ENCODE peak calls at places on chromosomes 2 and 18, in five cellular contexts. W, D, F, Y and A are unnamed samples.

GRCh38 chr2:178870703-178871102 is 63.5 kb upstream of the TTN start:
- DNase-seq in D (no peak), F (no peak), W (no peak), Y (no peak), A (peak; percentile 70)

GRCh38 chr2:211812587-211812986 is 726.0 kb downstream of the ERBB4 start:
- DNase-seq in Y (no peak), F (no peak), W (no peak), D (no peak), A (no peak)

GRCh38 chr2:172762554-172762953 is 26.9 kb downstream of the RAPGEF4 start:
- DNase-seq in Y (no peak), W (no peak), F (no peak), D (no peak), A (no peak)

GRCh38 chr2:45987856-45988255 is 309.4 kb upstream of the EPAS1 start:
- DNase-seq in Y (no peak), D (no peak), F (no peak), W (no peak), A (no peak)

GRCh38 chr2:6186332-6187100 is 494.3 kb downstream of the SOX11 start:
- DNase-seq in W (no peak), Y (no peak), D (no peak), F (no peak), A (peak; percentile 58)

GRCh38 chr2:19786408-19787058 is 115.2 kb downstream of the TTC32 start:
- DNase-seq in D (no peak), W (no peak), Y (no peak), F (no peak), A (peak; percentile 91)

GRCh38 chr18:34097312-34097711 is 127.4 kb downstream of the NOL4 start:
- DNase-seq in Y (no peak), D (no peak), F (no peak), W (no peak), A (peak; percentile 20)

GRCh38 chr2:65722028-65722427 is 289.6 kb upstream of the SPRED2 start:
- DNase-seq in F (no peak), W (no peak), D (peak; percentile 61), Y (peak; percentile 84), A (peak; percentile 5)

GRCh38 chr2:169928463-169928864 is 101.2 kb downstream of the UBR3 start:
- DNase-seq in Y (peak; percentile 58), W (peak; percentile 28), D (peak; percentile 29), F (peak; percentile 53), A (peak; percentile 61)

GRCh38 chr2:239577306-239577705 is 176.5 kb upstream of the HDAC4 start:
- DNase-seq in W (no peak), D (no peak), Y (no peak), F (no peak), A (no peak)

GRCh38 chr18:49285627-49286026 is 174.8 kb downstream of the DYM start:
- DNase-seq in F (no peak), D (no peak), Y (no peak), W (no peak), A (no peak)

GRCh38 chr2:98727758-98728718 is 2.9 kb downstream of the MGAT4A start:
- DNase-seq in F (no peak), W (no peak), D (no peak), Y (no peak), A (no peak)

GRCh38 chr2:16683576-16683975 is 17.9 kb upstream of the CYRIA start:
- DNase-seq in Y (no peak), F (no peak), W (no peak), D (no peak), A (no peak)

GRCh38 chr2:215536476-215536875 is 100.6 kb upstream of the FN1 start:
- DNase-seq in D (no peak), F (no peak), W (no peak), Y (no peak), A (peak; percentile 87)

GRCh38 chr2:119691189-119691588 is 12.2 kb downstream of the TMEM177 start:
- DNase-seq in D (no peak), F (no peak), Y (no peak), W (no peak), A (peak; percentile 13)

GRCh38 chr18:13585379-13586153 is 140.8 kb downstream of the FAM210A start:
- DNase-seq in F (no peak), D (peak; percentile 63), Y (no peak), W (no peak), A (no peak)

GRCh38 chr18:27223570-27224340 is 38.6 kb upstream of the CHST9 start:
- DNase-seq in Y (peak; percentile 3), D (no peak), F (no peak), W (no peak), A (no peak)

GRCh38 chr2:62014102-62014501 is 108.6 kb downstream of the COMMD1 start:
- DNase-seq in Y (peak; percentile 34), W (no peak), D (peak; percentile 34), F (no peak), A (peak; percentile 51)

GRCh38 chr2:165205865-165206264 is 2.0 kb upstream of the SCN3A start:
- DNase-seq in F (peak; percentile 55), D (no peak), Y (no peak), W (no peak), A (no peak)

GRCh38 chr2:63023444-63023843 is 27.2 kb upstream of the OTX1 start:
- DNase-seq in Y (peak; percentile 61), D (peak; percentile 41), F (peak; percentile 27), W (peak; percentile 54), A (peak; percentile 47)

GRCh38 chr2:11912980-11913379 is 166.5 kb downstream of the LPIN1 start:
- DNase-seq in Y (no peak), F (no peak), W (no peak), D (no peak), A (no peak)

GRCh38 chr2:46303233-46303632 is 6.0 kb downstream of the EPAS1 start:
- DNase-seq in W (no peak), Y (no peak), D (no peak), F (no peak), A (no peak)

GRCh38 chr2:67054725-67055124 is 342.4 kb upstream of the ETAA1 start:
- DNase-seq in Y (no peak), F (no peak), W (no peak), D (no peak), A (no peak)

GRCh38 chr2:218880749-218881594 is at the start of gene WNT10A:
- DNase-seq in Y (no peak), D (peak; percentile 58), F (peak; percentile 44), W (no peak), A (no peak)

GRCh38 chr18:38956068-38956467 is 1390.5 kb upstream of the CELF4 start:
- DNase-seq in W (no peak), Y (no peak), D (no peak), F (no peak), A (no peak)

GRCh38 chr2:201122276-201122675 is 6.3 kb downstream of the CFLAR start:
- DNase-seq in D (no peak), F (no peak), Y (no peak), W (no peak), A (peak; percentile 56)

GRCh38 chr18:8081872-8082553 is 514.9 kb downstream of the PTPRM start:
- DNase-seq in F (no peak), D (no peak), Y (no peak), W (no peak), A (no peak)

GRCh38 chr2:75560768-75561565 is at the start of gene EVA1A:
- DNase-seq in Y (peak; percentile 80), W (no peak), D (peak; percentile 66), F (peak; percentile 20), A (peak; percentile 88)

GRCh38 chr18:74389161-74389927 is 67.8 kb downstream of the DIPK1C start:
- DNase-seq in Y (no peak), F (no peak), W (no peak), D (no peak), A (no peak)

GRCh38 chr2:237281900-237282306 is 132.1 kb downstream of the COL6A3 start:
- DNase-seq in Y (no peak), D (no peak), F (no peak), W (no peak), A (peak; percentile 96)

GRCh38 chr2:128308284-128308731 is 10.4 kb downstream of the HS6ST1 start:
- DNase-seq in W (no peak), D (no peak), Y (no peak), F (no peak), A (no peak)

GRCh38 chr2:235716875-235717496 is 223.1 kb downstream of the AGAP1 start:
- DNase-seq in F (no peak), Y (no peak), W (no peak), D (peak; percentile 59), A (no peak)

GRCh38 chr2:232927793-232928563 is 57.9 kb downstream of the SNORC start:
- DNase-seq in Y (peak; percentile 90), D (peak; percentile 84), F (no peak), W (no peak), A (peak; percentile 26)

DNA sequence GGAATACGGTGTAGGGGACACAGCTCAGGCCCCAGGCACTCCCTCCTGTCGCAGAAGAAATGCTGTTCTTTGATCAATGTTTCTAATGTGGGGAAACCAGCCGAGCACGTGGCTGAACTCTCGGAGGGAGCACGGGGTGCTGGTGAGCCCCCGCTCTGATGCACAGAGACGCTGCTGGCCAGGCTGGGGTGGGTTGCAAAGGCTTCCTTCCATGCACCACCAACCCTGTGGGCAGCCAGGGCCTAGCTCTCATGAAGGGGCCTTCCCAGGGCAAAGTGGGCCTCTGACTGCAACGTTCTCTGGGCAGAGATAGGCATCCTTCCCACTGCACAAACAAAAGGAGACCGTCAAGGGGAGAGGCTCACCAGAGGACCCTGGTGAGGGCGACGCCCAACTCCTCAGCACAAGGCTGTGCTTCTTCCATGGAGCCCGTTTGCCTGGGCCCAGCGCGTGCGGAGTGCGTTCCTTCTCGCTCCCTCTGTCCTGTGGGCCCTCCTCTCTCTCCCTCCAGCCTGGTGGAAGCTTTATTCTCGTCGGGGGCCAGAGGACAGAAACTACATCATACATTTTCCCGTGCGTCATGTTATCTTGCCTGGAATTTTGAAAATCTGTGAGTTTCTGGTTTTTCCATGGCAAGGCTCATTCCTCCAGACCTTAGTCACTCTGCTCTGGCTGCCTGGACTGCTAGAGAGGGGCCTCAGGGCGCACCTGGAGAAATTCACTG is 61.1 kb upstream of the SP3 start:
- DNase-seq in D (no peak), F (no peak), W (no peak), Y (no peak), A (peak; percentile 31)
- H2AFZ ChIP-seq in D (no peak overlapping the region), F (no peak overlapping the region), W (no peak overlapping the region), Y (peak overlapping the region; percentile 20), A (peak overlapping the region; percentile 85)

GRCh38 chr2:10190255-10190654 is 67.7 kb downstream of the RRM2 start:
- DNase-seq in F (no peak), Y (no peak), W (no peak), D (no peak), A (no peak)

GRCh38 chr2:10187661-10188060 is 65.1 kb downstream of the RRM2 start:
- DNase-seq in Y (no peak), D (no peak), W (no peak), F (no peak), A (no peak)

GRCh38 chr2:10188729-10189305 is 66.3 kb downstream of the RRM2 start:
- DNase-seq in F (no peak), D (peak; percentile 14), Y (no peak), W (no peak), A (no peak)

GRCh38 chr2:10186868-10187535 is 64.5 kb downstream of the RRM2 start:
- DNase-seq in D (peak; percentile 62), Y (peak; percentile 31), F (no peak), W (no peak), A (no peak)

GRCh38 chr2:10188211-10188610 is 65.7 kb downstream of the RRM2 start:
- DNase-seq in F (no peak), W (peak; percentile 35), Y (peak; percentile 33), D (peak; percentile 72), A (peak; percentile 30)
- TF ChIP-seq EZH2phosphoT487 in F (no peak), W (no peak), Y (no peak), D (no peak), A (no peak)

GRCh38 chr2:160372585-160372984 is 121.0 kb downstream of the RBMS1 start:
- DNase-seq in D (no peak), W (no peak), Y (no peak), F (no peak), A (peak; percentile 45)
- H3K9ac ChIP-seq in D (peak overlapping the region; percentile 21), W (no peak overlapping the region), Y (no peak overlapping the region), F (no peak overlapping the region), A (peak overlapping the region; percentile 20)

GRCh38 chr2:102342888-102343287 is 12.7 kb upstream of the IL18R1 start:
- DNase-seq in F (peak; percentile 64), W (no peak), Y (no peak), D (no peak), A (peak; percentile 13)
- H2AFZ ChIP-seq in F (peak overlapping the region; percentile 75), W (no peak overlapping the region), Y (no peak overlapping the region), D (no peak overlapping the region), A (no peak overlapping the region)